ENCODE peak calls at places on chromosomes 6 and 20, in seven cellular contexts. Z is glutamatergic neuron, K is A549, F is SW480, N is hepatocyte, G is kidney glomerular epithelial cell, L is dermis microvascular lymphatic vessel endothelial cell. C is an unnamed sample.

GRCh38 chr6:20575125-20575524 is 40.9 kb downstream of the CDKAL1 start:
- DNase-seq in L (no peak), K (no peak), F (no peak), G (no peak), Z (no peak), N (no peak), C (peak; percentile 66)

GRCh38 chr6:1596088-1596852 is 13.4 kb upstream of the FOXC1 start:
- DNase-seq in F (peak; percentile 43), N (peak; percentile 80), Z (peak; percentile 74), G (peak; percentile 61), K (peak; percentile 43), L (peak; percentile 53), C (peak; percentile 71)

GRCh38 chr20:18031888-18032509 is 25.7 kb downstream of the OVOL2 start:
- DNase-seq in Z (no peak), N (peak; percentile 48), K (no peak), G (no peak), L (no peak), F (no peak), C (no peak)

GRCh38 chr20:53949319-53949839 is 121.0 kb downstream of the BCAS1 start:
- DNase-seq in L (peak; percentile 74), G (peak; percentile 70), N (no peak), Z (no peak), K (peak; percentile 16), F (peak; percentile 94), C (no peak)

GRCh38 chr6:43773981-43774775 is 4.2 kb downstream of the VEGFA start:
- DNase-seq in K (no peak), L (no peak), N (no peak), Z (no peak), G (no peak), F (no peak), C (no peak)

GRCh38 chr6:168130168-168130651 is 51.2 kb upstream of the FRMD1 start:
- DNase-seq in Z (no peak), L (no peak), N (no peak), G (no peak), F (no peak), K (no peak), C (no peak)

GRCh38 chr6:129208415-129209034 is 325.6 kb downstream of the LAMA2 start:
- DNase-seq in K (no peak), L (no peak), G (no peak), N (no peak), F (no peak), Z (no peak), C (no peak)

GRCh38 chr20:39897058-39897457 is 792.0 kb downstream of the MAFB start:
- DNase-seq in F (no peak), L (no peak), G (peak; percentile 25), K (no peak), Z (no peak), N (no peak), C (no peak)

GRCh38 chr20:59720013-59720412 is 115.7 kb downstream of the PHACTR3 start:
- DNase-seq in G (no peak), Z (no peak), K (no peak), L (no peak), F (no peak), N (no peak), C (no peak)

GRCh38 chr6:170128346-170128745 is 162.5 kb downstream of the DLL1 start:
- DNase-seq in K (no peak), F (no peak), G (no peak), L (no peak), N (peak; percentile 1), Z (no peak), C (no peak)

GRCh38 chr6:151005126-151005525 is 139.6 kb downstream of the MTHFD1L start:
- DNase-seq in K (no peak), G (no peak), N (no peak), L (peak; percentile 60), Z (no peak), F (no peak), C (no peak)

GRCh38 chr6:113047932-113048331 is 700.8 kb downstream of the RFPL4B start:
- DNase-seq in F (no peak), Z (no peak), G (no peak), K (no peak), N (no peak), L (no peak), C (no peak)

GRCh38 chr6:7129784-7130569 is 22.2 kb downstream of the RREB1 start:
- DNase-seq in N (no peak), F (no peak), L (no peak), Z (no peak), K (no peak), G (no peak), C (peak; percentile 9)

GRCh38 chr20:46216770-46217464 is 91.4 kb downstream of the CDH22 start:
- DNase-seq in N (no peak), Z (no peak), F (no peak), L (no peak), K (no peak), G (no peak), C (no peak)

GRCh38 chr6:26157150-26157837 is 70.1 kb downstream of the HFE start:
- DNase-seq in F (no peak), G (peak; percentile 55), L (peak; percentile 70), N (peak; percentile 81), Z (peak; percentile 81), K (no peak), C (peak; percentile 94)

GRCh38 chr6:136351518-136352106 is 62.0 kb upstream of the BCLAF1 start:
- DNase-seq in K (no peak), Z (no peak), N (no peak), L (no peak), G (no peak), F (no peak), C (no peak)

GRCh38 chr20:60037120-60037499 is 78.9 kb downstream of the CDH26 start:
- DNase-seq in L (no peak), F (peak; percentile 27), Z (no peak), K (peak; percentile 32), N (no peak), G (peak; percentile 10), C (no peak)

C was measured in WERI-Rb-1.